ENCODE peak calls at places on chromosomes 6 and 20, in seven cellular contexts. One of them, this sample, is unnamed.

GRCh38 chr20:51386586-51386985 is 155.9 kb downstream of the NFATC2 start:
- DNase-seq in spleen: peak; percentile 45
- DNase-seq in cardiac muscle cell: no peak
- DNase-seq in transverse colon: no peak
- DNase-seq in upper lobe of right lung: no peak
- DNase-seq in PC-3: no peak
- DNase-seq in Panc1: no peak
- DNase-seq in this sample: no peak

GRCh38 chr6:135158397-135158796 is 22.7 kb upstream of the MYB start:
- DNase-seq in spleen: no peak
- DNase-seq in cardiac muscle cell: no peak
- DNase-seq in transverse colon: no peak
- DNase-seq in upper lobe of right lung: no peak
- DNase-seq in PC-3: no peak
- DNase-seq in Panc1: no peak
- DNase-seq in this sample: no peak

GRCh38 chr6:119255492-119255891 is 94.1 kb downstream of the MAN1A1 start:
- DNase-seq in spleen: no peak
- DNase-seq in cardiac muscle cell: no peak
- DNase-seq in transverse colon: no peak
- DNase-seq in upper lobe of right lung: no peak
- DNase-seq in PC-3: no peak
- DNase-seq in Panc1: no peak
- DNase-seq in this sample: no peak

GRCh38 chr6:53293691-53294090 is 55.1 kb downstream of the ELOVL5 start:
- DNase-seq in spleen: no peak
- DNase-seq in cardiac muscle cell: no peak
- DNase-seq in transverse colon: no peak
- DNase-seq in upper lobe of right lung: no peak
- DNase-seq in PC-3: no peak
- DNase-seq in Panc1: no peak
- DNase-seq in this sample: no peak

GRCh38 chr6:141607956-141608355 is 524.8 kb upstream of the GJE1 start:
- DNase-seq in spleen: no peak
- DNase-seq in cardiac muscle cell: no peak
- DNase-seq in transverse colon: no peak
- DNase-seq in upper lobe of right lung: no peak
- DNase-seq in PC-3: no peak
- DNase-seq in Panc1: no peak
- DNase-seq in this sample: no peak

GRCh38 chr20:25148181-25148981 is 47.1 kb upstream of the ENTPD6 start:
- DNase-seq in spleen: peak; percentile 80
- DNase-seq in cardiac muscle cell: peak; percentile 70
- DNase-seq in transverse colon: peak; percentile 48
- DNase-seq in upper lobe of right lung: no peak
- DNase-seq in PC-3: no peak
- DNase-seq in Panc1: no peak
- DNase-seq in this sample: peak; percentile 29

GRCh38 chr6:42404494-42404893 is 47.2 kb downstream of the TRERF1 start:
- DNase-seq in spleen: no peak
- DNase-seq in cardiac muscle cell: peak; percentile 51
- DNase-seq in transverse colon: peak; percentile 69
- DNase-seq in upper lobe of right lung: no peak
- DNase-seq in PC-3: peak; percentile 90
- DNase-seq in Panc1: no peak
- DNase-seq in this sample: peak; percentile 27

GRCh38 chr6:17361013-17361412 is 32.4 kb upstream of the CAP2 start:
- DNase-seq in spleen: no peak
- DNase-seq in cardiac muscle cell: no peak
- DNase-seq in transverse colon: no peak
- DNase-seq in upper lobe of right lung: no peak
- DNase-seq in PC-3: peak; percentile 48
- DNase-seq in Panc1: no peak
- DNase-seq in this sample: no peak

GRCh38 chr20:34980543-34981213 is 25.0 kb downstream of the MYH7B start:
- DNase-seq in spleen: no peak
- DNase-seq in cardiac muscle cell: peak; percentile 18
- DNase-seq in transverse colon: peak; percentile 59
- DNase-seq in upper lobe of right lung: no peak
- DNase-seq in PC-3: no peak
- DNase-seq in Panc1: no peak
- DNase-seq in this sample: no peak

DNA sequence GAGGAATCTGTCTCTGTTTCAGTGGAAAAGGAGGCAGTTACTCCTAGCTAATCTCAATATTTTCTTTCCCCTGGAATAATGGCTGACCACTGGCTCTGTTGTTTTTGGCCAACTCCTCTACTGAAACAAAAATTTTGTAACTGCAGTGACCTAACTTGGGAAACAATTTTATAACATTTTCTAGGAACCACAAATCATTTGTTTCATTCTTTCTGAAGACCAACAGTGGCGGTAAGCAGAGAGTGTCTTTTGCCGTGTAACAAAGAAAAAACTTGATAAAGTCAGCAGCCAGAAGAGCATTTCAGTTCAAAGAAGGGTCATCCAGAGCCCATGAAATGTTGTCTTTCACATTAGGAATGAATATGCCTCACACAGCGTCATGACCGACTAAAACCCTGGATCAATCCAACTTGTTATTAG is 11.8 kb upstream of the BFSP1 start:
- DNase-seq in spleen: no peak
- DNase-seq in cardiac muscle cell: peak; percentile 88
- DNase-seq in transverse colon: no peak
- DNase-seq in upper lobe of right lung: no peak
- DNase-seq in PC-3: no peak
- DNase-seq in Panc1: no peak
- DNase-seq in this sample: no peak
- H3K27ac ChIP-seq in spleen: peak overlapping the region; percentile 15
- H3K27ac ChIP-seq in cardiac muscle cell: no peak overlapping the region
- H3K27ac ChIP-seq in transverse colon: peak overlapping the region; percentile 63
- H3K27ac ChIP-seq in upper lobe of right lung: peak overlapping the region; percentile 61
- H3K27ac ChIP-seq in PC-3: no peak overlapping the region
- H3K27ac ChIP-seq in Panc1: peak overlapping the region; percentile 41
- H3K27ac ChIP-seq in this sample: no peak overlapping the region

DNA sequence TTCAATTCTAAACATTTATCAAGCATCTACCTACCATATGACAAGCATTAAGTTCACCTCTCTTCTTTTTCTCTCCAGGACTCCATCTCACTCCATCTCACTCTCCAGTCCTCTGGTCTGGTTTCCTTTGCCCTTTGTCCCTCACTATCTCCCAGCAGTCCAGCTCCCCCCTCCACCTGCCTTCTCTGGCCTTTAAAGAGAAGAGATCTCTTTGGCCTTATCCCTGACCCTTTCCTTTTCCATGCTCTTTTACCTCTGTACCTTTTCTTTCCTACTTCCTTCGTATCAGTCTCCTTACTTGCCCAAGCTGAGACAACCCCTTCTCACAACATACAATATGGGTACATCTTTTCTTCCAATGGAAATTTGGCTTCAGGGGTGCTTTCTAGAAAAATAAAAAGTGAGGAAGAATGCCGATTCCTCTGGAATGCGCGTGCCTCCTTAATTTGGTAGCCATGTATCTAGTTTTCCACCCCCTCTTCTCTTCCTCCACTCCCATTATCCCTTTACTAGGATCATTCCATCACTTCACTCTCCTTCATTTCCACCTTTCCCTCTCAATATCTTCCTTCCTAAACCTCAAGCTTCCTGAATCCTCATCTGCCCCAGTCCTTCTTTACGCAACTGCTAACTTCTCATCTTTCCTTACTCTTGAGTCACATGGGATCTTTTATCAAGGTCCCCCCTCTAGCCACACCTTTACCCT is 745 bp upstream of the AGPAT1 start:
- DNase-seq in spleen: no peak
- DNase-seq in cardiac muscle cell: peak; percentile 70
- DNase-seq in transverse colon: no peak
- DNase-seq in upper lobe of right lung: no peak
- DNase-seq in PC-3: peak; percentile 62
- DNase-seq in Panc1: no peak
- DNase-seq in this sample: no peak
- TF ChIP-seq CTCF in spleen: no peak
- TF ChIP-seq CTCF in cardiac muscle cell: no peak
- TF ChIP-seq CTCF in transverse colon: no peak
- TF ChIP-seq CTCF in upper lobe of right lung: no peak
- TF ChIP-seq CTCF in PC-3: no peak
- TF ChIP-seq CTCF in Panc1: no peak
- TF ChIP-seq CTCF in this sample: no peak

GRCh38 chr6:15909290-15910070 is 219.4 kb upstream of the MYLIP start:
- DNase-seq in spleen: no peak
- DNase-seq in cardiac muscle cell: no peak
- DNase-seq in transverse colon: no peak
- DNase-seq in upper lobe of right lung: no peak
- DNase-seq in PC-3: no peak
- DNase-seq in Panc1: no peak
- DNase-seq in this sample: no peak
- H3K27me3 ChIP-seq in spleen: no peaks in the 10 kb centered on the region
- H3K27me3 ChIP-seq in cardiac muscle cell: no peaks in the 10 kb centered on the region
- H3K27me3 ChIP-seq in transverse colon: no peaks in the 10 kb centered on the region
- H3K27me3 ChIP-seq in upper lobe of right lung: no peaks in the 10 kb centered on the region
- H3K27me3 ChIP-seq in PC-3: no peaks in the 10 kb centered on the region
- H3K27me3 ChIP-seq in Panc1: no peaks in the 10 kb centered on the region
- H3K27me3 ChIP-seq in this sample: no peaks in the 10 kb centered on the region

GRCh38 chr6:137862419-137863125 is 4.5 kb upstream of the TNFAIP3 start:
- DNase-seq in spleen: no peak
- DNase-seq in cardiac muscle cell: no peak
- DNase-seq in transverse colon: no peak
- DNase-seq in upper lobe of right lung: no peak
- DNase-seq in PC-3: no peak
- DNase-seq in Panc1: no peak
- DNase-seq in this sample: no peak
- H3K27ac ChIP-seq in spleen: no peak overlapping the region
- H3K27ac ChIP-seq in cardiac muscle cell: no peak overlapping the region
- H3K27ac ChIP-seq in transverse colon: no peak overlapping the region
- H3K27ac ChIP-seq in upper lobe of right lung: no peak overlapping the region
- H3K27ac ChIP-seq in PC-3: no peak overlapping the region
- H3K27ac ChIP-seq in Panc1: no peak overlapping the region
- H3K27ac ChIP-seq in this sample: no peak overlapping the region

DNA sequence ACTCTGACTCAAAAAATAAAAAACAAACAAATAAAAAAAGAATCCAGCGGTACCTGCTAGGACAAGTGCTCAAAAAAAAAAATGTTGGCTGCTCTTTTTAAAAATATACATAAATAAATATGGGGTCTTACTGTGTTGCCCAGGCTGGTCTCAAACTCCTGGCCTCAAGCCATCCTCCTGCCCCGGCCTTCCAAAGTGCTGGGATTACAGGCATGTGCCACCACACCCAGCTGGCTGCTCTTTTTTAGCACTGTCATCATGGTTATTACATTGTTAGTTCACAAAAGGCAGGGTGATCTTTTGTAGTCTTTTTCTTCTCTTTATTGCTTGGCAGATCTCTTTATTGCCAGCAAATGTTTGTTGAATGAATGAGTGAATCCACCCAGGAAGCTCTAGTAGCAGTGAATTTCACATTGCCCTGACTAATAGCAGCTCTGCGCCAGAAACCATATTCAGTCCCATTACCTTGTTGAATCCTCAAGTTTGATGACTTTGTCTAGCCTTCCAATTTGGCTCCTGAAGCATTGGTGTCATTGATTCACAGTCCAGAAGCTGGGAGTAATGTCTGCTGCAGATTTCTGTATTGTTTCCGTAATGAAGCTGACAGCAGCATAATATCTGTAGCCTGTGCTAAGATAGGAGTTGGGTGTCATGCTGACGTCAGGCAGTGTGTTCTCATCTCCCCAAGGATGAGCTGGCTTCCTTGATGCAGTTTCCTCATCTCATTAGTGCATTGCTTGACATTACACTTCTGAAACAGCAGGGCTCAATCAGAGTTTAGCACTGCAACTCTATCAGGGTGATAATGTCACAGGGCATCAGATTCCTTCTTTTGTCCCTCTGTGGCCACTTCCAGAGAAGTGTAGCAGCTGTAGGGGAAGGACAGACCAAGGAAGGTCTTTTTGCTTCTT is 84.9 kb upstream of the TGM3 start:
- DNase-seq in spleen: no peak
- DNase-seq in cardiac muscle cell: peak; percentile 89
- DNase-seq in transverse colon: peak; percentile 51
- DNase-seq in upper lobe of right lung: no peak
- DNase-seq in PC-3: peak; percentile 34
- DNase-seq in Panc1: no peak
- DNase-seq in this sample: no peak
- TF ChIP-seq CTCF in spleen: peak; percentile 57
- TF ChIP-seq CTCF in cardiac muscle cell: no peak
- TF ChIP-seq CTCF in transverse colon: no peak
- TF ChIP-seq CTCF in upper lobe of right lung: no peak
- TF ChIP-seq CTCF in PC-3: no peak
- TF ChIP-seq CTCF in Panc1: no peak
- TF ChIP-seq CTCF in this sample: no peak

GRCh38 chr20:16953858-16954257 is 205.7 kb downstream of the OTOR start:
- DNase-seq in spleen: no peak
- DNase-seq in cardiac muscle cell: no peak
- DNase-seq in transverse colon: no peak
- DNase-seq in upper lobe of right lung: no peak
- DNase-seq in PC-3: no peak
- DNase-seq in Panc1: no peak
- DNase-seq in this sample: no peak
- H3K27me3 ChIP-seq in spleen: no peaks in the 10 kb centered on the region
- H3K27me3 ChIP-seq in cardiac muscle cell: no peaks in the 10 kb centered on the region
- H3K27me3 ChIP-seq in transverse colon: no peaks in the 10 kb centered on the region
- H3K27me3 ChIP-seq in upper lobe of right lung: no peaks in the 10 kb centered on the region
- H3K27me3 ChIP-seq in PC-3: peaks cover 27% of the 10 kb centered on the region
- H3K27me3 ChIP-seq in Panc1: no peaks in the 10 kb centered on the region
- H3K27me3 ChIP-seq in this sample: no peaks in the 10 kb centered on the region

GRCh38 chr20:59648720-59649119 is 44.4 kb downstream of the PHACTR3 start:
- DNase-seq in spleen: no peak
- DNase-seq in cardiac muscle cell: no peak
- DNase-seq in transverse colon: no peak
- DNase-seq in upper lobe of right lung: no peak
- DNase-seq in PC-3: no peak
- DNase-seq in Panc1: no peak
- DNase-seq in this sample: no peak

GRCh38 chr20:59646487-59646886 is 42.1 kb downstream of the PHACTR3 start:
- DNase-seq in spleen: peak; percentile 39
- DNase-seq in cardiac muscle cell: no peak
- DNase-seq in transverse colon: no peak
- DNase-seq in upper lobe of right lung: no peak
- DNase-seq in PC-3: no peak
- DNase-seq in Panc1: no peak
- DNase-seq in this sample: no peak

GRCh38 chr20:59645761-59646171 is 41.4 kb downstream of the PHACTR3 start:
- DNase-seq in spleen: peak; percentile 33
- DNase-seq in cardiac muscle cell: no peak
- DNase-seq in transverse colon: no peak
- DNase-seq in upper lobe of right lung: no peak
- DNase-seq in PC-3: peak; percentile 8
- DNase-seq in Panc1: no peak
- DNase-seq in this sample: no peak

GRCh38 chr20:59645316-59645715 is 41.0 kb downstream of the PHACTR3 start:
- DNase-seq in spleen: peak; percentile 66
- DNase-seq in cardiac muscle cell: no peak
- DNase-seq in transverse colon: no peak
- DNase-seq in upper lobe of right lung: no peak
- DNase-seq in PC-3: no peak
- DNase-seq in Panc1: no peak
- DNase-seq in this sample: no peak

GRCh38 chr20:59647271-59647670 is 42.9 kb downstream of the PHACTR3 start:
- DNase-seq in spleen: no peak
- DNase-seq in cardiac muscle cell: no peak
- DNase-seq in transverse colon: no peak
- DNase-seq in upper lobe of right lung: no peak
- DNase-seq in PC-3: no peak
- DNase-seq in Panc1: no peak
- DNase-seq in this sample: no peak
- H3K27ac ChIP-seq in spleen: no peak overlapping the region
- H3K27ac ChIP-seq in cardiac muscle cell: no peak overlapping the region
- H3K27ac ChIP-seq in transverse colon: no peak overlapping the region
- H3K27ac ChIP-seq in upper lobe of right lung: no peak overlapping the region
- H3K27ac ChIP-seq in PC-3: no peak overlapping the region
- H3K27ac ChIP-seq in Panc1: no peak overlapping the region
- H3K27ac ChIP-seq in this sample: no peak overlapping the region